ENCODE peak calls at places on chromosomes 16 and 17, in ten cellular contexts. N is heart left ventricle; Q is AG04450; R is A549; L is CD8-positive, alpha-beta T cell; I is cardiac muscle cell; X is endothelial cell of umbilical vein; W is HCT116; Y is mucosa of descending colon; P is cardiac fibroblast. F is an unnamed sample.

GRCh38 chr17:66474810-66475497 is 172.5 kb downstream of the PRKCA start:
- DNase-seq in I (no peak), Q (no peak), W (no peak), X (no peak), P (no peak), L (no peak), Y (no peak), N (no peak), R (no peak), F (no peak)

GRCh38 chr17:69810326-69811035 is 264.5 kb upstream of the KCNJ16 start:
- DNase-seq in I (no peak), N (no peak), Q (no peak), W (no peak), L (no peak), R (no peak), X (no peak), Y (no peak), P (no peak), F (no peak)

GRCh38 chr17:3535253-3535995 is 22.2 kb downstream of the TRPV3 start:
- DNase-seq in I (peak), N (peak), P (peak), W (peak), Y (peak), L (peak), Q (no peak), R (peak), X (peak), F (peak)

GRCh38 chr17:59842901-59843652 is 49.7 kb downstream of the TUBD1 start:
- DNase-seq in R (peak), X (peak), L (no peak), P (peak), N (no peak), I (no peak), W (peak), Q (peak), Y (peak), F (peak)

GRCh38 chr17:73478768-73479424 is 165.3 kb downstream of the SDK2 start:
- DNase-seq in X (no peak), L (no peak), W (no peak), N (no peak), Y (no peak), R (peak), Q (no peak), P (no peak), I (no peak), F (no peak)

GRCh38 chr17:44076716-44077594 is 6.4 kb downstream of the G6PC3 start:
- DNase-seq in L (no peak), Y (no peak), X (no peak), I (no peak), N (no peak), P (no peak), Q (no peak), W (no peak), R (no peak), F (no peak)

GRCh38 chr17:43366809-43367587 is 31.8 kb upstream of the ARL4D start:
- DNase-seq in R (no peak), W (no peak), P (peak), Y (no peak), I (no peak), N (no peak), Q (no peak), L (no peak), X (no peak), F (no peak)

GRCh38 chr17:78706271-78706915 is 75.7 kb downstream of the CYTH1 start:
- DNase-seq in P (no peak), Q (no peak), W (no peak), L (no peak), I (no peak), N (no peak), R (peak), Y (no peak), X (no peak), F (no peak)

GRCh38 chr17:30477758-30478115 is 529 bp downstream of the GOSR1 start:
- DNase-seq in N (no peak), Y (peak), W (no peak), I (no peak), Q (no peak), X (no peak), P (no peak), R (peak), L (no peak), F (no peak)

GRCh38 chr17:1379208-1379929 is 20.7 kb downstream of the YWHAE start:
- DNase-seq in L (no peak), Y (no peak), W (no peak), N (no peak), R (no peak), I (no peak), Q (no peak), X (no peak), P (no peak), F (no peak)

GRCh38 chr17:57861737-57862409 is 12.0 kb upstream of the MRPS23 start:
- DNase-seq in N (peak), L (no peak), P (peak), X (peak), Q (no peak), W (no peak), Y (peak), R (peak), I (peak), F (no peak)

GRCh38 chr17:32876414-32877163 is at the start of gene MYO1D:
- DNase-seq in L (peak), W (peak), I (peak), R (peak), Y (peak), X (no peak), N (peak), P (no peak), Q (no peak), F (no peak)

GRCh38 chr17:17963066-17963465 is 9.1 kb downstream of the TOM1L2 start:
- DNase-seq in I (no peak), X (no peak), Y (no peak), Q (no peak), R (no peak), L (no peak), N (no peak), W (no peak), P (no peak), F (no peak)

GRCh38 chr17:78769200-78769773 is 12.8 kb downstream of the CYTH1 start:
- DNase-seq in N (no peak), R (no peak), Y (no peak), Q (no peak), X (no peak), W (no peak), P (no peak), I (no peak), L (no peak), F (no peak)

GRCh38 chr17:49924589-49924988 is 44.4 kb upstream of the DLX4 start:
- DNase-seq in I (no peak), Q (no peak), X (no peak), R (no peak), P (no peak), L (no peak), Y (no peak), N (no peak), W (no peak), F (no peak)

GRCh38 chr16:8935989-8936388 is 27.7 kb downstream of the USP7 start:
- DNase-seq in L (no peak), I (no peak), Q (no peak), W (no peak), Y (peak), N (no peak), P (no peak), R (no peak), X (no peak), F (no peak)

GRCh38 chr17:55577687-55578086 is 66.4 kb upstream of the SMIM36 start:
- DNase-seq in P (peak), Y (peak), W (no peak), R (no peak), L (peak), N (peak), I (no peak), Q (no peak), X (no peak), F (no peak)

GRCh38 chr17:45019177-45019711 is 32.2 kb downstream of the DCAKD start:
- DNase-seq in I (peak), W (no peak), Q (no peak), N (peak), X (peak), R (peak), Y (peak), L (peak), P (peak), F (no peak)

GRCh38 chr16:15682105-15682570 is 32.1 kb downstream of the NDE1 start:
- DNase-seq in Q (peak), L (no peak), P (peak), W (peak), Y (peak), X (peak), N (no peak), I (peak), R (peak), F (peak)

GRCh38 chr16:85202631-85203461 is 90.6 kb upstream of the CIBAR2 start:
- DNase-seq in N (peak), I (peak), W (no peak), Y (peak), R (no peak), L (no peak), P (peak), Q (peak), X (no peak), F (peak)

GRCh38 chr17:78529871-78530670 is 47.1 kb downstream of the DNAH17 start:
- DNase-seq in X (no peak), I (no peak), L (no peak), Q (no peak), R (no peak), W (no peak), P (no peak), N (no peak), Y (peak), F (no peak)

GRCh38 chr17:62790554-62790953 is 17.6 kb downstream of the MARCHF10 start:
- DNase-seq in N (no peak), Y (no peak), Q (no peak), X (no peak), W (no peak), I (no peak), R (no peak), L (no peak), P (peak), F (peak)

GRCh38 chr17:9859781-9860180 is 34.1 kb downstream of the GLP2R start:
- DNase-seq in Q (no peak), W (no peak), Y (no peak), I (no peak), L (no peak), X (no peak), R (no peak), N (no peak), P (no peak), F (no peak)

GRCh38 chr17:43880420-43880991 is 26.8 kb downstream of the MPP2 start:
- DNase-seq in L (no peak), Q (no peak), W (peak), I (peak), Y (peak), R (peak), X (peak), P (peak), N (no peak), F (no peak)

GRCh38 chr17:50774225-50774803 is 7.0 kb upstream of the ANKRD40CL start:
- DNase-seq in I (no peak), Q (no peak), X (no peak), W (no peak), P (no peak), N (no peak), L (no peak), R (no peak), Y (no peak), F (no peak)

GRCh38 chr17:78935419-78936323 is 10.5 kb upstream of the TIMP2 start:
- DNase-seq in X (peak), I (no peak), Q (peak), Y (peak), R (peak), P (peak), W (no peak), L (no peak), N (peak), F (peak)

GRCh38 chr17:46877466-46877865 is 26.1 kb downstream of the WNT9B start:
- DNase-seq in L (no peak), I (no peak), N (no peak), Y (no peak), R (no peak), P (no peak), Q (no peak), X (no peak), W (no peak), F (no peak)

GRCh38 chr16:53078765-53079484 is 24.1 kb downstream of the CHD9 start:
- DNase-seq in R (no peak), X (no peak), L (no peak), W (no peak), I (no peak), N (no peak), P (no peak), Y (no peak), Q (no peak), F (no peak)

GRCh38 chr17:56274491-56274890 is 121.2 kb downstream of the ANKFN1 start:
- DNase-seq in N (no peak), P (no peak), I (no peak), R (no peak), Q (no peak), W (no peak), Y (no peak), X (no peak), L (no peak), F (no peak)

GRCh38 chr17:82406131-82406671 is 11.9 kb upstream of the HEXD start:
- DNase-seq in X (no peak), L (no peak), W (no peak), I (no peak), R (no peak), Q (no peak), P (no peak), Y (no peak), N (no peak), F (no peak)

GRCh38 chr17:74513987-74514631 is 17.2 kb downstream of the CD300LB start:
- DNase-seq in X (peak), Q (no peak), W (peak), R (peak), L (peak), N (no peak), Y (peak), P (peak), I (peak), F (no peak)

GRCh38 chr17:43027091-43028032 is 2.3 kb downstream of the RND2 start:
- DNase-seq in R (no peak), P (no peak), L (no peak), W (no peak), X (no peak), N (no peak), I (no peak), Y (no peak), Q (no peak), F (no peak)

GRCh38 chr16:87560428-87561199 is 41.7 kb upstream of the JPH3 start:
- DNase-seq in Y (peak), R (peak), W (peak), I (no peak), X (no peak), L (no peak), N (peak), Q (no peak), P (peak), F (no peak)

GRCh38 chr17:6326483-6326882 is 108.4 kb downstream of the AIPL1 start:
- DNase-seq in X (no peak), N (no peak), W (no peak), L (no peak), R (no peak), Q (no peak), I (no peak), P (no peak), Y (no peak), F (no peak)

GRCh38 chr17:69639096-69639495 is 224.6 kb downstream of the MAP2K6 start:
- DNase-seq in I (no peak), Y (no peak), L (no peak), N (no peak), Q (no peak), R (no peak), X (no peak), P (no peak), W (no peak), F (no peak)

GRCh38 chr16:70152578-70153302 is 20.8 kb upstream of the CLEC18C start:
- DNase-seq in N (no peak), X (peak), L (no peak), R (peak), Q (no peak), W (no peak), I (no peak), Y (peak), P (no peak), F (no peak)

GRCh38 chr16:23469814-23470213 is 16.8 kb upstream of the COG7 start:
- DNase-seq in Q (no peak), P (no peak), W (peak), L (no peak), Y (no peak), R (peak), I (no peak), N (no peak), X (no peak), F (no peak)

GRCh38 chr17:67030641-67031040 is 13.7 kb upstream of the CACNG1 start:
- DNase-seq in L (no peak), Y (no peak), W (no peak), N (no peak), I (no peak), X (no peak), R (no peak), Q (no peak), P (no peak), F (no peak)

GRCh38 chr17:63189930-63190329 is 223.9 kb downstream of the TANC2 start:
- DNase-seq in W (no peak), L (no peak), R (no peak), P (no peak), Y (no peak), Q (no peak), I (no peak), N (no peak), X (no peak), F (no peak)

GRCh38 chr16:24995469-24995868 is 19.7 kb downstream of the ARHGAP17 start:
- DNase-seq in P (no peak), X (no peak), I (no peak), Q (no peak), Y (no peak), N (no peak), L (no peak), W (no peak), R (no peak), F (no peak)
- TF ChIP-seq CTCF in P (peak), X (no peak), I (no peak), Q (peak), Y (no peak), N (no peak), L (no peak), W (peak), R (no peak), F (no peak)

DNA sequence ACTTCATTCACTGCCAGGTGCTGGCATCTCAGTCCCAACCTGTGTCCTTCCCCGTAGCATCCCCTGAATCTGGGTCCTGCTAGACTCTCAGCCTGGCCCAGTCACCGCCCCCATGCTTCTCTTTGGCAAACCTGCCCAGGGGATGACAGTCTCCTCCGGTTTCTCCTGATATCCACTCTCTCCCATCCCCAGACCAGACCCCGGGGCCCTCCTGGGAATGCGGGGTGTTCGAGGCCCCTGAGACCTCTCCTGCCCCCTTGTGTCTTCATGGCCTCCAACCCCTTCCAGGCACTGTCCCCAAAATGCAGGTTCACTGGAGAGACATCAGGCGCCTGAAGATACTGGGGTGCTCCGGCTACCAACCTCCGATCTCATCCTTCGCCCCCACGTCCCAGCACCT is 544 bp downstream of the STX1B start:
- DNase-seq in X (no peak), Q (no peak), I (no peak), W (no peak), R (no peak), P (no peak), Y (no peak), L (no peak), N (no peak), F (no peak)
- TF ChIP-seq CTCF in X (no peak), Q (peak), I (no peak), W (no peak), R (no peak), P (no peak), Y (no peak), L (no peak), N (no peak), F (peak)

GRCh38 chr17:37791434-37791833 is 46.6 kb upstream of the HNF1B start:
- DNase-seq in I (no peak), N (no peak), Y (peak), R (peak), Q (no peak), L (no peak), W (no peak), X (peak), P (peak), F (peak)
- TF ChIP-seq CTCF in I (peak), N (peak), Y (peak), R (peak), Q (peak), L (peak), W (peak), X (peak), P (peak), F (peak)

GRCh38 chr17:40178021-40178601 is 841 bp downstream of the RAPGEFL1 start:
- DNase-seq in Q (no peak), P (no peak), I (peak), R (no peak), W (no peak), L (no peak), X (no peak), N (no peak), Y (peak), F (no peak)
- TF ChIP-seq CTCF in Q (no peak), P (no peak), I (no peak), R (no peak), W (no peak), L (no peak), X (no peak), N (no peak), Y (no peak), F (no peak)

DNA sequence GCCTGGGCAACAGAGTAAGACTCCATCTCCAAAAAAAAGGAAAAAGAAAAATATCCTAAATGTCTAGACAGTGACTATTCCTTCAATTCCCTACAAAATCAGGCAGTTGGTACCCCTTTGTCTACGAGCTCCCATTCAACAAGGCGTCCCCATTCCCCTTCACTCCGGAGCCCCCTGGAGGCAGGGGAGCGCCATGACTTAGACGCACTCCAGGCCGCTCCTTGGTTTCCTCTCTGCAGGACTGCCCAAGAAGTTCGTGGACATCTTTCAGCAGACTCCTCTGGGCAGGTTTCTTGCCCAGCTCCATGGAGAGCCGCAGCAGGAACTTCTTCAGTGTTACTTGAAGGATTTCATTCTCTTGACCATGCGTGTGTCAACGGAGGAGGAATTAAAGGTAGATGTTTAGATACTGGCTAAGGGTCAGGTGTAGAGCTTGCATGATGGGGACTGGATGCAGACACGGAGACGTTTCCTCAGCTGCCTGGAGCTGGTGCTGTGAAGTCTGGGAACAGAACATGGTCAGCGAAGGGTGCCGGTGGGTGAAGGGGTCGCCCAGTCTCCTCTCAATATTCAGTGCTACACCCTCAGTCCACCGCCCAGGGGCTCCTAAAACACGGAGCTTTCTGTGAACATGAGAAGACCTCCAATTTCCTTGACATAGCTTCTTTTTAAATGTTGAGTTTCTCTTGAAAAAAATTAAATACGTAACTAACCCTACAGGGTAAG is 53.3 kb upstream of the ENDOV start:
- DNase-seq in L (no peak), W (no peak), Y (no peak), N (no peak), X (no peak), I (peak), R (peak), Q (no peak), P (no peak), F (no peak)
- TF ChIP-seq CTCF in L (peak), W (peak), Y (no peak), N (peak), X (peak), I (peak), R (peak), Q (peak), P (peak), F (peak)

DNA sequence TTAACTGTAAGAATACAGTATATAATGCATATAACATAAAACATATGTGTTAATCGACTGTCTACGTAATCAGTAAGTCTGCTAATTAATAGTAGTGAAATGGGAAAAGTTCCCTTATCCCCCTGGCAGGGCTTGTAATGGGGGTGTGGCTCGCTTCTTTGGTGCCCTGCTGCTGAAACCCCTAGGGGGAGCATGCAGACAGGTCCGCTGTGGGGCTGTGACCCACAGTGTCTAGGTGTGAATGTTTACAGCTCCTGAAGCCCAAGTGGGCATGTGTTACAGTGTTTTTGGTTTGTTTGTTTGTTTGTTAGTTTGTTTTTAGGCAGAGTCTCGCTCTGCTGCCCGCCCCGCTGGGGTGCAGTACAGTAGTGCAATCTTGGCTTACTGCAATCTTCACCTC is 495.7 kb downstream of the SHISA9 start:
- DNase-seq in P (no peak), Q (no peak), W (no peak), Y (no peak), R (no peak), I (no peak), L (no peak), X (no peak), N (no peak), F (no peak)
- TF ChIP-seq CTCF in P (no peak), Q (no peak), W (no peak), Y (no peak), R (no peak), I (no peak), L (no peak), X (no peak), N (no peak), F (no peak)